ENCODE peak calls at places on chromosomes 3 and 15, in eight cellular contexts. K is dorsolateral prefrontal cortex, A is BJ, B is tibial artery, Q is AG04450, U is mammary epithelial cell, L is GM12865, X is adrenal gland. V is an unnamed sample.

GRCh38 chr3:30685267-30685667 is 78.9 kb downstream of the TGFBR2 start:
- DNase-seq in X (no peak), A (no peak), U (no peak), B (no peak), L (no peak), K (no peak), Q (no peak), V (no peak)

GRCh38 chr3:41176554-41176953 is 22.8 kb upstream of the CTNNB1 start:
- DNase-seq in Q (no peak), X (no peak), K (no peak), L (no peak), U (no peak), B (no peak), A (no peak), V (no peak)

GRCh38 chr3:61943975-61944374 is 382.6 kb downstream of the PTPRG start:
- DNase-seq in L (no peak), U (no peak), Q (no peak), A (no peak), B (no peak), X (no peak), K (no peak), V (no peak)

GRCh38 chr3:30012941-30013543 is 593.4 kb upstream of the TGFBR2 start:
- DNase-seq in A (no peak), K (peak; percentile 52), X (peak; percentile 88), Q (peak; percentile 24), B (peak; percentile 68), U (peak; percentile 58), L (peak; percentile 60), V (peak; percentile 45)

GRCh38 chr3:56421205-56421604 is 47.1 kb downstream of the ERC2 start:
- DNase-seq in X (no peak), L (no peak), K (peak; percentile 20), B (no peak), Q (no peak), A (no peak), U (no peak), V (no peak)

GRCh38 chr3:34012102-34012461 is 213.7 kb downstream of the PDCD6IP start:
- DNase-seq in L (no peak), K (no peak), Q (peak; percentile 94), X (peak; percentile 22), A (peak; percentile 96), B (no peak), U (peak; percentile 93), V (no peak)

GRCh38 chr15:68731318-68731897 is 89.3 kb downstream of the ANP32A start:
- DNase-seq in U (no peak), A (no peak), B (no peak), X (no peak), Q (no peak), K (no peak), L (no peak), V (no peak)

GRCh38 chr3:99413504-99413903 is 224.9 kb upstream of the COL8A1 start:
- DNase-seq in X (no peak), U (peak; percentile 19), L (no peak), Q (peak; percentile 41), A (no peak), B (no peak), K (no peak), V (no peak)

GRCh38 chr15:61892140-61892539 is 168.1 kb downstream of the VPS13C start:
- DNase-seq in Q (no peak), K (no peak), L (no peak), X (no peak), U (no peak), B (no peak), A (no peak), V (no peak)

GRCh38 chr15:41650806-41651205 is 9.4 kb upstream of the MGA start:
- DNase-seq in U (no peak), X (no peak), K (no peak), A (no peak), L (no peak), B (no peak), Q (no peak), V (no peak)

GRCh38 chr3:29694783-29695182 is 413.9 kb downstream of the RBMS3 start:
- DNase-seq in A (peak; percentile 71), K (no peak), B (no peak), Q (peak; percentile 80), U (peak; percentile 80), L (no peak), X (no peak), V (no peak)

GRCh38 chr15:65980824-65981456 is 111.6 kb downstream of the RAB11A start:
- DNase-seq in X (peak; percentile 81), K (peak; percentile 17), A (peak; percentile 4), B (no peak), Q (peak; percentile 44), U (peak; percentile 64), L (peak; percentile 50), V (peak; percentile 28)

GRCh38 chr3:86937306-86937791 is 53.6 kb downstream of the VGLL3 start:
- DNase-seq in B (peak; percentile 69), K (no peak), L (no peak), X (no peak), A (peak; percentile 95), Q (peak; percentile 84), U (peak; percentile 83), V (no peak)

GRCh38 chr3:49793486-49794085 is 6.1 kb downstream of the CDHR4 start:
- DNase-seq in L (no peak), Q (no peak), U (no peak), B (peak; percentile 59), X (no peak), A (no peak), K (no peak), V (no peak)

DNA sequence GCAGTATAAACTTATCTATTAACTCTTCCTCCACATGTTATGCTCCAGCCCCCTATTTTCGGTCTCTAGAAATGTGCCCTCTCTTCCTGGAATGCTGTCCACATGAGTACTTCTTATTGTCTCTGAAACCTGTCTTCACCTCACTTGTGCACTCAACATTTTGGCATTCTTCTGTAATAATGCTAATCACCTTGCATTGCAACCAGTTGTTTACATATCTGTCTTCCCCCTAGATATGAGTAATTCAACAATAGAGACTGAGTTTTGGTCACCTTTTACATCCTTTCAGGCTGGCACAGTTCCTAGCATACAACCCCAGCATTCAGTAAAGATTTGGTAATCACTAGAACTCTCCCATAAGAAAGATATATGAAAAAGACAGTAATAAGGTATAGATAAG is 17.2 kb downstream of the CCDC80 start:
- DNase-seq in X (no peak), Q (no peak), K (no peak), A (no peak), B (no peak), L (no peak), U (peak; percentile 50), V (no peak)
- TF ChIP-seq CTCF in X (no peak), Q (no peak), K (no peak), A (no peak), B (no peak), L (no peak), U (no peak), V (no peak)

DNA sequence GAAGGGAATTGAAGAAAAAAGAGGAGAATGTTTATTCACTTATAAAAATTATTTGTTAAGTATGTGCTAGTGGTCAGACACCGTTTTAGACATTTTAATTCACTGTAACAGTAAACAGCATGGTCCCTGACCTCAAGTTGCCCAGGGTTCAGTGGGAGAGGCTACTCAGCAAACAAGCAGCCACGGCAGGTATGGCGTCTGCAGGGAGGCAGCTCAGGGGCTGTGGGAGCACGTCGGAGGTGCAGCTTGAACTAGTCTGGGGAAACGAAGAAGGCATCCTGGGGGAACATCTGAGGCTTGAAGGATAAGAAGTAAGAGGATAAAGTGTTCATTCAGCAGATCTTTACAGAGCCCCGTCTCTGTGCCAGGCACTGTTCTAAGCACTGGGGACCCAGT is 66.0 kb downstream of the CRTC3 start:
- DNase-seq in B (no peak), A (no peak), X (no peak), K (no peak), L (peak; percentile 60), Q (no peak), U (no peak), V (no peak)
- H3K4me3 ChIP-seq in B (no peak overlapping the region), A (no peak overlapping the region), X (no peak overlapping the region), K (no peak overlapping the region), L (peak overlapping the region; percentile 32), Q (no peak overlapping the region), U (no peak overlapping the region), V (no peak overlapping the region)

GRCh38 chr3:152471814-152472605 is 203.3 kb downstream of the MBNL1 start:
- DNase-seq in B (peak; percentile 81), K (peak; percentile 45), X (peak; percentile 80), Q (no peak), L (peak; percentile 77), U (no peak), A (no peak), V (peak; percentile 36)
- TF ChIP-seq CTCF in B (peak; percentile 74), K (peak; percentile 84), X (peak; percentile 73), Q (peak; percentile 62), L (peak; percentile 61), U (peak; percentile 68), A (peak; percentile 74), V (peak; percentile 73)

GRCh38 chr15:63597821-63598220 is 634 bp downstream of the FBXL22 start:
- DNase-seq in K (no peak), U (no peak), B (no peak), Q (no peak), A (no peak), L (no peak), X (no peak), V (no peak)

GRCh38 chr15:63599401-63600000 is 2.3 kb downstream of the FBXL22 start:
- DNase-seq in A (no peak), K (peak; percentile 74), Q (no peak), B (peak; percentile 91), U (peak; percentile 63), L (peak; percentile 69), X (peak; percentile 79), V (peak; percentile 66)

GRCh38 chr15:63597033-63597790 is at the start of gene FBXL22:
- DNase-seq in L (no peak), K (no peak), B (peak; percentile 84), U (no peak), A (no peak), Q (peak; percentile 78), X (no peak), V (peak; percentile 75)

GRCh38 chr15:63600001-63600645 is 2.9 kb downstream of the FBXL22 start:
- DNase-seq in K (peak; percentile 19), Q (no peak), U (no peak), A (no peak), B (peak; percentile 79), X (peak; percentile 61), L (no peak), V (no peak)

DNA sequence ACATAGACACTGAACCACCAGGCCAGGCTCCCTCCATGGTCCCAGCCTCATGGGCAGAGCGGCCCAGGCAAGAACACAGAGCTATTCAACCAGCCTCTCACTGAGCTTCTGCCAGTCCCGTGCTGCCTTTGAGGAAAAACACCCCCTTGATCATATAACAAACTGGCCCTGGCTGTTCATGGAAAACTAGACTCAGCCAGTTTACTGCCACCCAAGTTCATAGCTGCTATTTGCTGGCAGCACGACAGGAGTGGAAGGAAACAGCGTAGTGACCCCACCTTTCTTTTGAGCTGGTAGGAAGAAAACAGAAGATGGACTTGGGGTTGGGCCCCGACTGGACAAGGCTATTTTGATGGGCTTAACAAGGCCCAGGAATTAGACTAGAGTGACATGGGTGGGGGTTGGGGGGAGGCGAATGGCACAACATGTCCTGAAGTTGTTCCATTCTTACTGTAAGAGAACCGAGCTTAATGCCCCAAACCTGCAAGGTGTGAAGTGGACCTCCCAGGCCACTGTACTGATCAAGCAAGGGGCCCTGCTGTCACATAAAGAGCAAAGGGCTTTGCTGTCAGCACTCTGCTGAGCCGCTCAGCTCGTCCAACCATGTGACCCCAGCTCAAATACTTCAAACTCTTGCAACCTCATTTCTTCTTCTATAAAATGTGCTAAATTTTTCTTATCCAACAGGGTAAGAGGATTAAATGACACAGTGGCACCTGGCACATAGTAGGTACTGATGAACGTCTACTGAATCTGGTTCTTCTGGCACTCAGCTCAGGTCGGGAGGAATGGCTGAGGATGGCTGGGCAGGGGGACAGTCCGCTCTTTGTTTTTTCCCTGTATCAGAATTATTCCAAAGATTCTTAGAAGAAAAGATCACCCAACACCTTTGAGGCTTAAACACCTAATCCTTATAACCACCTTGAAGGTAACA is 1.5 kb downstream of the FBXL22 start:
- DNase-seq in K (no peak), X (peak; percentile 33), U (no peak), A (no peak), B (peak; percentile 81), Q (no peak), L (no peak), V (no peak)
- H3K4me3 ChIP-seq in K (no peak overlapping the region), X (no peak overlapping the region), U (no peak overlapping the region), A (no peak overlapping the region), B (peak overlapping the region; percentile 79), Q (no peak overlapping the region), L (peak overlapping the region; percentile 72), V (peak overlapping the region; percentile 90)